ENCODE peak calls at places on chromosomes 16 and 17, in eight cellular contexts. One of them, this sample, is unnamed.

GRCh38 chr17:67680445-67681224 is 37.1 kb upstream of the NOL11 start:
- DNase-seq in ovary: no peak
- DNase-seq in adrenal gland: no peak
- DNase-seq in thyroid gland: no peak
- DNase-seq in K562: no peak
- DNase-seq in prostate gland: no peak
- DNase-seq in transverse colon: no peak
- DNase-seq in testis: no peak
- DNase-seq in this sample: no peak

GRCh38 chr17:65559802-65560627 is 1.4 kb downstream of the AXIN2 start:
- DNase-seq in testis: peak
- DNase-seq in prostate gland: peak
- DNase-seq in adrenal gland: peak
- DNase-seq in ovary: peak
- DNase-seq in thyroid gland: peak
- DNase-seq in transverse colon: peak
- DNase-seq in K562: no peak
- DNase-seq in this sample: no peak

GRCh38 chr17:61007980-61008379 is 330.3 kb downstream of the BCAS3 start:
- DNase-seq in ovary: no peak
- DNase-seq in K562: no peak
- DNase-seq in prostate gland: no peak
- DNase-seq in thyroid gland: peak
- DNase-seq in adrenal gland: no peak
- DNase-seq in transverse colon: peak
- DNase-seq in testis: no peak
- DNase-seq in this sample: no peak

GRCh38 chr17:27256225-27257030 is 37.5 kb upstream of the WSB1 start:
- DNase-seq in prostate gland: no peak
- DNase-seq in adrenal gland: no peak
- DNase-seq in ovary: no peak
- DNase-seq in testis: no peak
- DNase-seq in transverse colon: no peak
- DNase-seq in thyroid gland: no peak
- DNase-seq in K562: no peak
- DNase-seq in this sample: no peak

GRCh38 chr17:39538875-39539274 is 68.8 kb downstream of the NEUROD2 start:
- DNase-seq in testis: no peak
- DNase-seq in thyroid gland: no peak
- DNase-seq in prostate gland: no peak
- DNase-seq in K562: no peak
- DNase-seq in adrenal gland: no peak
- DNase-seq in ovary: no peak
- DNase-seq in transverse colon: no peak
- DNase-seq in this sample: no peak

GRCh38 chr17:36529121-36529520 is 5.5 kb downstream of the MYO19 start:
- DNase-seq in thyroid gland: no peak
- DNase-seq in adrenal gland: no peak
- DNase-seq in testis: no peak
- DNase-seq in transverse colon: no peak
- DNase-seq in K562: peak
- DNase-seq in prostate gland: no peak
- DNase-seq in ovary: no peak
- DNase-seq in this sample: no peak

GRCh38 chr17:64781394-64781793 is 119.3 kb upstream of the SMURF2 start:
- DNase-seq in adrenal gland: no peak
- DNase-seq in testis: no peak
- DNase-seq in K562: no peak
- DNase-seq in transverse colon: peak
- DNase-seq in ovary: no peak
- DNase-seq in thyroid gland: peak
- DNase-seq in prostate gland: peak
- DNase-seq in this sample: no peak

GRCh38 chr16:58299757-58300349 is 5.0 kb upstream of the PRSS54 start:
- DNase-seq in ovary: no peak
- DNase-seq in K562: peak
- DNase-seq in thyroid gland: no peak
- DNase-seq in prostate gland: no peak
- DNase-seq in adrenal gland: no peak
- DNase-seq in testis: peak
- DNase-seq in transverse colon: peak
- DNase-seq in this sample: peak

GRCh38 chr16:29029168-29029994 is 44.5 kb downstream of the LAT start:
- DNase-seq in testis: no peak
- DNase-seq in K562: peak
- DNase-seq in transverse colon: no peak
- DNase-seq in adrenal gland: no peak
- DNase-seq in thyroid gland: no peak
- DNase-seq in ovary: no peak
- DNase-seq in prostate gland: no peak
- DNase-seq in this sample: no peak

GRCh38 chr16:68993885-68994284 is 111.6 kb upstream of the HAS3 start:
- DNase-seq in thyroid gland: no peak
- DNase-seq in adrenal gland: no peak
- DNase-seq in transverse colon: no peak
- DNase-seq in ovary: no peak
- DNase-seq in testis: no peak
- DNase-seq in prostate gland: no peak
- DNase-seq in K562: no peak
- DNase-seq in this sample: no peak

GRCh38 chr17:62968445-62968923 is 2.4 kb downstream of the TANC2 start:
- DNase-seq in thyroid gland: peak
- DNase-seq in K562: peak
- DNase-seq in ovary: no peak
- DNase-seq in prostate gland: peak
- DNase-seq in testis: peak
- DNase-seq in transverse colon: peak
- DNase-seq in adrenal gland: peak
- DNase-seq in this sample: peak

GRCh38 chr17:32341141-32341856 is 674 bp downstream of the C17orf75 start:
- DNase-seq in prostate gland: no peak
- DNase-seq in transverse colon: no peak
- DNase-seq in testis: no peak
- DNase-seq in K562: peak
- DNase-seq in ovary: no peak
- DNase-seq in adrenal gland: no peak
- DNase-seq in thyroid gland: peak
- DNase-seq in this sample: peak

GRCh38 chr17:82898976-82899514 is 59.2 kb upstream of the ZNF750 start:
- DNase-seq in testis: no peak
- DNase-seq in transverse colon: no peak
- DNase-seq in thyroid gland: no peak
- DNase-seq in prostate gland: no peak
- DNase-seq in K562: no peak
- DNase-seq in adrenal gland: no peak
- DNase-seq in ovary: no peak
- DNase-seq in this sample: no peak

GRCh38 chr17:49707246-49707607 is 537 bp downstream of the SLC35B1 start:
- DNase-seq in thyroid gland: no peak
- DNase-seq in K562: peak
- DNase-seq in prostate gland: no peak
- DNase-seq in ovary: no peak
- DNase-seq in testis: no peak
- DNase-seq in transverse colon: no peak
- DNase-seq in adrenal gland: no peak
- DNase-seq in this sample: peak

GRCh38 chr17:4708436-4708835 is 2.0 kb upstream of the ARRB2 start:
- DNase-seq in transverse colon: no peak
- DNase-seq in K562: peak
- DNase-seq in ovary: no peak
- DNase-seq in prostate gland: no peak
- DNase-seq in thyroid gland: no peak
- DNase-seq in testis: peak
- DNase-seq in adrenal gland: no peak
- DNase-seq in this sample: peak

GRCh38 chr16:59758848-59759247 is 1024.7 kb upstream of the GOT2 start:
- DNase-seq in testis: no peak
- DNase-seq in thyroid gland: no peak
- DNase-seq in prostate gland: no peak
- DNase-seq in K562: no peak
- DNase-seq in adrenal gland: no peak
- DNase-seq in transverse colon: no peak
- DNase-seq in ovary: no peak
- DNase-seq in this sample: no peak

DNA sequence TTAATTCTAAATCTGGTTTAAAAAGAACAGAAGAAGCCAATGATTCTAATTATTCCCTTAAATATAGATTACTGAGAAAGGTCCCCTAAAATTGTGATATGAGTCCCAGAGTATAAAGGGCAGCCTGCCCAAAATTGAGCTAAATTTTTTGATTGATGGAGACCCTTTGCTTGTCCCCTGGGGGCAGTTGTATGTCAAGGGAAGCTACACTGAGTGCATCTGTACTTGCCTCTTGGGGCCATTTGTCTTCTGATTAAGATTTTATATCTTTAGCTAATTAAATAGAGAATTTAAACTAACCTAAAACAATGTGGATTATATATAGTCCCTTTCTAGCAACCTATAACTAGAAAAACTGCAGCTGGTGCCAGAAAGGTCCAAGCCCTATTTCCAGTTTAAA is 12.6 kb downstream of the BLMH start:
- DNase-seq in transverse colon: no peak
- DNase-seq in prostate gland: no peak
- DNase-seq in ovary: no peak
- DNase-seq in K562: no peak
- DNase-seq in thyroid gland: no peak
- DNase-seq in adrenal gland: no peak
- DNase-seq in testis: no peak
- DNase-seq in this sample: no peak
- TF ChIP-seq POLR2A in transverse colon: no peak
- TF ChIP-seq POLR2A in prostate gland: no peak
- TF ChIP-seq POLR2A in ovary: no peak
- TF ChIP-seq POLR2A in K562: no peak
- TF ChIP-seq POLR2A in thyroid gland: no peak
- TF ChIP-seq POLR2A in adrenal gland: no peak
- TF ChIP-seq POLR2A in testis: no peak
- TF ChIP-seq POLR2A in this sample: no peak

GRCh38 chr17:50945779-50946222 is 79.6 kb upstream of the TOB1 start:
- DNase-seq in ovary: no peak
- DNase-seq in testis: no peak
- DNase-seq in thyroid gland: no peak
- DNase-seq in prostate gland: no peak
- DNase-seq in K562: no peak
- DNase-seq in transverse colon: no peak
- DNase-seq in adrenal gland: no peak
- DNase-seq in this sample: no peak

GRCh38 chr17:50944054-50944901 is 78.1 kb upstream of the TOB1 start:
- DNase-seq in prostate gland: peak
- DNase-seq in thyroid gland: peak
- DNase-seq in testis: peak
- DNase-seq in K562: peak
- DNase-seq in ovary: peak
- DNase-seq in adrenal gland: peak
- DNase-seq in transverse colon: peak
- DNase-seq in this sample: peak

GRCh38 chr17:50944902-50945720 is 79.0 kb upstream of the TOB1 start:
- DNase-seq in adrenal gland: no peak
- DNase-seq in ovary: no peak
- DNase-seq in thyroid gland: no peak
- DNase-seq in prostate gland: no peak
- DNase-seq in transverse colon: peak
- DNase-seq in testis: no peak
- DNase-seq in K562: no peak
- DNase-seq in this sample: no peak

GRCh38 chr17:50946223-50946890 is 80.2 kb upstream of the TOB1 start:
- DNase-seq in ovary: no peak
- DNase-seq in adrenal gland: peak
- DNase-seq in transverse colon: peak
- DNase-seq in K562: no peak
- DNase-seq in testis: no peak
- DNase-seq in prostate gland: no peak
- DNase-seq in thyroid gland: no peak
- DNase-seq in this sample: no peak

DNA sequence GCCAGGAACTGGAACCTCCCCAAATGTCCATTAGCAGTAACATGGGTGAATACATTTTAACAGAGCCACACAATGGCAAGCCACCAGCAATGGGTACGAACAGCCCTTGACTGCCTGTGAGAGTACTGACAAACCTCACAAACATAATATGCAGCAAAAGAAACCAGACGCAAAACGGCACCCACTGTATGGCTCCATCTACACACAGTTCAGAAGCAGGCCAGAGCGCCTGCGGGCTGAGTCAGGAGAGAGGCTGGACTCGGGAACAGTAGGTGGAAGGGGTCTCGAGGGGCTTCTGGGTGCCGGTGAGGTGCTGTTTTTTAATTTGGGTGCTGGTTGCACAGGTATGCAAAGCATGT is 77.4 kb upstream of the TOB1 start:
- DNase-seq in prostate gland: no peak
- DNase-seq in transverse colon: peak
- DNase-seq in ovary: peak
- DNase-seq in thyroid gland: no peak
- DNase-seq in adrenal gland: peak
- DNase-seq in K562: no peak
- DNase-seq in testis: peak
- DNase-seq in this sample: no peak
- TF ChIP-seq POLR2A in prostate gland: no peak
- TF ChIP-seq POLR2A in transverse colon: no peak
- TF ChIP-seq POLR2A in ovary: no peak
- TF ChIP-seq POLR2A in thyroid gland: no peak
- TF ChIP-seq POLR2A in adrenal gland: no peak
- TF ChIP-seq POLR2A in K562: no peak
- TF ChIP-seq POLR2A in testis: no peak
- TF ChIP-seq POLR2A in this sample: no peak

GRCh38 chr16:1773703-1774455 is 945 bp upstream of the MRPS34 start:
- DNase-seq in testis: no peak
- DNase-seq in thyroid gland: no peak
- DNase-seq in transverse colon: peak
- DNase-seq in K562: no peak
- DNase-seq in adrenal gland: no peak
- DNase-seq in ovary: no peak
- DNase-seq in prostate gland: no peak
- DNase-seq in this sample: peak
- TF ChIP-seq POLR2A in testis: no peak
- TF ChIP-seq POLR2A in thyroid gland: no peak
- TF ChIP-seq POLR2A in transverse colon: no peak
- TF ChIP-seq POLR2A in K562: no peak
- TF ChIP-seq POLR2A in adrenal gland: no peak
- TF ChIP-seq POLR2A in ovary: no peak
- TF ChIP-seq POLR2A in prostate gland: no peak
- TF ChIP-seq POLR2A in this sample: no peak

DNA sequence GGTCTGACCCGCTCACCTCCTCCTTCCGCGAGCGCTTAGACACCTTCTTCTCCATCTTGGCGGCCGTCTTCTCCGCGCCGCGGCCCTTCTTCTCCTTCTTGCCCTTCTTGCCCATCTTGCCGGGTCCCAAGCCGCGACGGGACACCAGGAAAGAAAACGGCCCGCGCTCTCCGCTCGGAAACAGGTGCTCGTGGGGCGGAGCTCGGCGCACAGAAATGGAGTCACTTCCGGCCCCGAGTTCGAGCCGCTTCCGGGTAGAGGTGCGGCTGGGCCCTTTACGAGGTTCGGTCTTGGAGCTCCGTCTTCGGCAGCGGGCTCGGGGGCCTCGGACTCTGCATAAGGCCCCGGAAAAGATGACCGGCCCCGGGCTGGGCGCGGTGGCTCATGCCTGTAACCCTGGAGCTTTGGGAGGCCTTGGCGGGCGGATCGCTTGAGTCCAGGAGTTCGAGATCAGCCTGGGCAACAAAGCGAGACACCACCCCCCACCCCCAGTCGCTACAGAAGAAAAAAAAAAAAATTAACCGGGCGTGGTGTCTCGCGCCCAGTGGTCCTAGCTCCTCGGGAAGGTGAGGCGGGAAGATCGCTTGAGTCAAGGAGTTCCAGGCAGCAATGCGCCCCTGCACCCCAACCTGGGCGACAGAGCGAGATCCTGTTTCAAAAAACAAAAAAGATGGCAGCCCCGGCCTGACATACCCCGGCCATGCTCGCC is at the start of gene KLHDC4:
- DNase-seq in thyroid gland: peak
- DNase-seq in transverse colon: peak
- DNase-seq in adrenal gland: peak
- DNase-seq in K562: peak
- DNase-seq in prostate gland: peak
- DNase-seq in ovary: peak
- DNase-seq in testis: peak
- DNase-seq in this sample: peak
- TF ChIP-seq POLR2A in thyroid gland: no peak
- TF ChIP-seq POLR2A in transverse colon: peak
- TF ChIP-seq POLR2A in adrenal gland: peak
- TF ChIP-seq POLR2A in K562: peak
- TF ChIP-seq POLR2A in prostate gland: peak
- TF ChIP-seq POLR2A in ovary: peak
- TF ChIP-seq POLR2A in testis: peak
- TF ChIP-seq POLR2A in this sample: peak

This sample was measured in erythroblast.